ENCODE peak calls at places on chromosomes 11 and 22, in five cellular contexts. K is lower lobe of right lung, L is uterus, D is lung, Q is heart left ventricle. G is an unnamed sample.

GRCh38 chr11:105490333-105490732 is 119.5 kb upstream of the GRIA4 start:
- DNase-seq in Q (no peak), K (no peak), L (no peak), D (no peak), G (no peak)

GRCh38 chr11:73950869-73951710 is at the start of gene DNAJB13:
- DNase-seq in K (peak; percentile 64), Q (no peak), D (peak; percentile 54), L (no peak), G (peak; percentile 58)

GRCh38 chr22:19576460-19577421 is 52.5 kb upstream of the CLDN5 start:
- DNase-seq in Q (peak; percentile 44), K (no peak), L (no peak), D (no peak), G (no peak)

GRCh38 chr22:37519268-37520195 is at the start of gene CARD10:
- DNase-seq in K (no peak), D (no peak), L (no peak), Q (no peak), G (peak; percentile 49)

GRCh38 chr11:9943346-9944110 is 279.7 kb downstream of the SWAP70 start:
- DNase-seq in D (no peak), K (no peak), L (no peak), Q (no peak), G (peak; percentile 94)

GRCh38 chr11:19191530-19192169 is 10.1 kb downstream of the CSRP3 start:
- DNase-seq in D (no peak), L (no peak), K (no peak), Q (peak; percentile 70), G (peak; percentile 9)

GRCh38 chr11:20203836-20204235 is 43.6 kb upstream of the DBX1 start:
- DNase-seq in K (no peak), L (no peak), D (no peak), Q (no peak), G (no peak)

GRCh38 chr11:93668171-93668570 is 6.7 kb downstream of the CEP295 start:
- DNase-seq in Q (no peak), L (no peak), K (no peak), D (no peak), G (no peak)

GRCh38 chr11:45857834-45858492 is 10.7 kb downstream of the CRY2 start:
- DNase-seq in K (peak; percentile 74), D (peak; percentile 76), Q (peak; percentile 79), L (peak; percentile 65), G (peak; percentile 61)

GRCh38 chr11:83520849-83521248 is 234.7 kb upstream of the CCDC90B start:
- DNase-seq in D (no peak), Q (no peak), L (no peak), K (no peak), G (no peak)

GRCh38 chr11:37858398-37858797 is 1260.4 kb upstream of the RAG2 start:
- DNase-seq in K (no peak), L (no peak), Q (no peak), D (no peak), G (peak; percentile 2)
- H3K4me1 ChIP-seq in K (no peaks in the 10 kb centered on the region), L (no peaks in the 10 kb centered on the region), Q (no peaks in the 10 kb centered on the region), D (no peaks in the 10 kb centered on the region), G (peaks cover 9% of the 10 kb centered on the region)

GRCh38 chr11:70085815-70086769 is 8.0 kb downstream of the ANO1 start:
- DNase-seq in K (no peak), L (no peak), Q (peak; percentile 26), D (no peak), G (no peak)
- H3K27ac ChIP-seq in K (no peak overlapping the region), L (no peak overlapping the region), Q (peak overlapping the region; percentile 45), D (no peak overlapping the region), G (no peak overlapping the region)

GRCh38 chr22:26492220-26492619 is 8.5 kb downstream of the SRRD start:
- DNase-seq in Q (no peak), L (no peak), K (no peak), D (no peak), G (no peak)
- H3K36me3 ChIP-seq in Q (peaks cover 99% of the 10 kb centered on the region), L (no peaks in the 10 kb centered on the region), K (peaks cover 99% of the 10 kb centered on the region), D (peaks cover 69% of the 10 kb centered on the region), G (peaks cover 65% of the 10 kb centered on the region)

DNA sequence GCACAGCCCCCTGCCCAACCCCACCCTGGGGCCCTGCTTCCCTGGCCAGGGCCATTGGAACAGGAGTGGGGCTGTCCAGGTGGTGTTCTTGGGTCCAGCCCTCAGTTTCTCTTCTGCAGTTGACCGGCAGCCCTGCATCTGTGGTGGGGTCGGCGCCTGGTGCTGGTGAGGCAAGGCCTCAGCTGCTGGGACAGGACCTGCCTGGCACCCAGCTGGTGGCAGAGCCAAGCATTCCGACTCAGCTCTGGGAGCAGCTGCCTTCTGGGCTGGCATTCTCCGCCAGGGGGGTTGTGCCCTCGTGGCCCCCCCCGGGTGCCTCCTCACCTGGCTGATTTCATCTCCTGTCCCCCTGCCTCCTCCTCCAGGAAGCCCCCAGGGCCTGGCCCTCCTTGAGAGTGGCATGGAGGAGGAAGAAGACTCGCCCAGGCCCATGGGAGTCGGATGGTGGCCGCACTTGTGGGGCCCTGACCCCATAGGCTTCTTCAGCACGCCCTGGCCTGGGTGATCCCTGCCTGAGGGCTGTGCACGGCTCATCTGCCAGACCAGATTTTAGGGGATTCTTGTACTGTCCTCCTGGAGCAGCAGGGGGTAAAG is 11.4 kb downstream of the CD81 start:
- DNase-seq in L (no peak), K (no peak), D (no peak), Q (no peak), G (no peak)
- H3K4me1 ChIP-seq in L (peaks cover 85% of the 10 kb centered on the region), K (peaks cover 75% of the 10 kb centered on the region), D (no peaks in the 10 kb centered on the region), Q (peaks cover 80% of the 10 kb centered on the region), G (peaks cover 8% of the 10 kb centered on the region)

GRCh38 chr11:13681470-13681869 is 13.0 kb downstream of the FAR1 start:
- DNase-seq in L (no peak), D (no peak), K (no peak), Q (no peak), G (no peak)
- H3K27ac ChIP-seq in L (no peak overlapping the region), D (no peak overlapping the region), K (no peak overlapping the region), Q (no peak overlapping the region), G (no peak overlapping the region)

GRCh38 chr22:23281053-23281405 is 100.7 kb downstream of the BCR start:
- DNase-seq in L (no peak), K (no peak), D (no peak), Q (no peak), G (no peak)

GRCh38 chr22:23281406-23282088 is 101.2 kb downstream of the BCR start:
- DNase-seq in L (peak; percentile 85), Q (peak; percentile 84), D (peak; percentile 86), K (peak; percentile 87), G (peak; percentile 81)

GRCh38 chr22:23278883-23279675 is 98.8 kb downstream of the BCR start:
- DNase-seq in D (peak; percentile 84), K (peak; percentile 81), L (no peak), Q (no peak), G (no peak)

GRCh38 chr22:23280356-23281052 is 100.2 kb downstream of the BCR start:
- DNase-seq in K (no peak), Q (no peak), L (no peak), D (no peak), G (no peak)

DNA sequence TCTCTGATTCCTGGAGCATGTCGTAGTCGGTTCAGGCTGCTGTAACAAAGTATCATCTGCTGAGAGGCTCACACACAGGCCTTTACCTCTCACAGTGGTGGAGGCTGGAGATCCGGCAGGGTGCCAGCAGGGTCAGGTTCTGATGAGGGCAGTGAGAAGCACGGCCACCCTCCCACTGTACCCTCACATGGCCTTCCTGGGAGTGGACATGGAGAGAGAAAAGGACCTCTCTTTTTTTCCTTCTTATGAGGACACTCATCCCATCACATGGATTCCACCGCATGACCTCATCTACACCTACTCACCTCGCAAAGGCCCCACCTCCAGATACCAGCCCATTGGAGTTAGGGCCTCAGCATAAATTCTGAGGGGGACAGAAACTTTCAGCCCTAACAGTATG is 99.5 kb downstream of the BCR start:
- DNase-seq in Q (no peak), K (no peak), D (no peak), L (no peak), G (no peak)
- H3K36me3 ChIP-seq in Q (peaks cover 32% of the 10 kb centered on the region), K (peaks cover 64% of the 10 kb centered on the region), D (peaks cover 28% of the 10 kb centered on the region), L (no peaks in the 10 kb centered on the region), G (peaks cover 3% of the 10 kb centered on the region)

DNA sequence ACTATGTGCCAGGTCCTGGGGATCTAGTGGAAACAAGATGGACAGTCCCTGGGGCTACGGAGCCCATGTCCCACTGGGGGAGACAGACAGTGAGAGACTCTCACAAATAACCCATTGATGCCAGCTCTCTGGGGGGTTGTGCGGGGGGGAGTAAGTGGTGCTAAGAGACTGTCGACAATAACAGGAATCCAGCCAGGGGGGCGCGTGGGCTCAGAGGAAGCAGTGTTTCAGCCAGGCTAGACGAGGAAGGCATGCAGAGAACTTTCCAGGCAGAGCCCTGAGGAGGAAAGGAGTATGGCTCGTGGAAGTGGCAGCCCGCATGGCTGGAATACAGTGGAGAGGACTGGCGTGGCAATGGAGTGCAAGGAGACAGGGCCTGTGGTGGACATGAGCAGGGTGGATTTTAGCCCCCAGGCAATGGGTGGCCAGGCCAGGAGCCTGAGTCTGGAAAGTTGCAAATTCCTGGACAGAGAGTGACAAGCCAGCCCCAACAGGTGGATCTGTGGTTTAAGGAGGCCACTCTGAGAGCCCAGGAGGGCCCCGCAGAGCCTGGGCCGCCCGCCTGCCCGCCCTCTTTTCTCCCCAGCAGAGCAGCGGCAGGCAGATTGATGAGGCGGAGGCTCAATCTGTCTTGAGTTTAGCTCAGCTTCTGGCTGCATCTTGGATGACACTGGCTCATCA is 40.0 kb upstream of the TCF20 start:
- DNase-seq in D (no peak), K (no peak), L (no peak), Q (no peak), G (no peak)
- H3K4me1 ChIP-seq in D (no peaks in the 10 kb centered on the region), K (no peaks in the 10 kb centered on the region), L (peaks cover 7% of the 10 kb centered on the region), Q (peaks cover 7% of the 10 kb centered on the region), G (peaks cover 55% of the 10 kb centered on the region)